ENCODE peak calls at places on chromosomes 5 and 9, in ten cellular contexts. O is cardiac muscle cell; A is GM12865; E is GM23338; C is NB4; S is A549; V is CD8-positive, alpha-beta T cell; X is astrocyte of the spinal cord; L is lower lobe of right lung; D is breast epithelium. F is an unnamed sample.

GRCh38 chr9:15915711-15916110 is 362.9 kb downstream of the CCDC171 start:
- DNase-seq in C (no peak), A (no peak), E (no peak), D (no peak), O (no peak), X (peak), L (no peak), S (no peak), V (no peak), F (no peak)

GRCh38 chr9:12923472-12924009 is 148.7 kb downstream of the LURAP1L start:
- DNase-seq in S (no peak), X (peak), L (peak), C (no peak), O (peak), E (no peak), V (no peak), A (no peak), D (no peak), F (no peak)

GRCh38 chr9:134337469-134337868 is 11.2 kb downstream of the RXRA start:
- DNase-seq in C (no peak), O (no peak), D (no peak), V (no peak), S (no peak), L (no peak), X (no peak), A (no peak), E (no peak), F (no peak)

GRCh38 chr5:145362261-145362660 is 472.9 kb downstream of the PRELID2 start:
- DNase-seq in D (no peak), C (no peak), X (peak), O (peak), L (no peak), A (no peak), S (peak), E (no peak), V (no peak), F (no peak)

GRCh38 chr5:157603333-157604190 is 28.0 kb upstream of the ADAM19 start:
- DNase-seq in L (no peak), A (peak), C (peak), X (peak), D (no peak), V (peak), S (peak), O (peak), E (no peak), F (no peak)

GRCh38 chr9:84620338-84620737 is 49.2 kb upstream of the NTRK2 start:
- DNase-seq in E (no peak), L (no peak), V (no peak), A (no peak), X (no peak), O (peak), C (no peak), D (no peak), S (no peak), F (no peak)

GRCh38 chr5:139863855-139864558 is 68.4 kb downstream of the PSD2 start:
- DNase-seq in D (peak), O (peak), S (peak), L (peak), X (peak), C (peak), A (peak), E (peak), V (peak), F (no peak)

GRCh38 chr9:37747271-37747753 is 6.3 kb upstream of the TRMT10B start:
- DNase-seq in S (peak), V (peak), O (peak), A (peak), X (peak), C (peak), E (peak), D (no peak), L (no peak), F (no peak)

GRCh38 chr5:1552469-1553255 is 28.9 kb upstream of the LPCAT1 start:
- DNase-seq in O (peak), S (no peak), V (no peak), X (no peak), L (no peak), E (peak), C (no peak), A (no peak), D (no peak), F (peak)

GRCh38 chr5:35939639-35940038 is 1.2 kb upstream of the CAPSL start:
- DNase-seq in V (no peak), S (no peak), C (no peak), O (no peak), X (no peak), A (no peak), E (no peak), D (no peak), L (no peak), F (no peak)
- TF ChIP-seq CTCF in V (no peak), S (no peak), C (no peak), O (peak), X (no peak), A (no peak), E (no peak), D (no peak), L (no peak), F (peak)

GRCh38 chr5:67620386-67621039 is 423.9 kb upstream of the CD180 start:
- DNase-seq in E (peak), D (no peak), A (no peak), L (no peak), V (no peak), C (no peak), X (no peak), O (no peak), S (no peak), F (no peak)
- TF ChIP-seq CTCF in E (no peak), D (no peak), A (no peak), L (no peak), V (no peak), C (no peak), X (no peak), O (no peak), S (no peak), F (no peak)

GRCh38 chr9:92685022-92685421 is 15.1 kb upstream of the IPPK start:
- DNase-seq in L (no peak), D (no peak), V (no peak), O (no peak), X (no peak), E (no peak), C (no peak), A (peak), S (no peak), F (peak)
- TF ChIP-seq CTCF in L (no peak), D (no peak), V (no peak), O (no peak), X (no peak), E (no peak), C (no peak), A (no peak), S (no peak), F (no peak)

DNA sequence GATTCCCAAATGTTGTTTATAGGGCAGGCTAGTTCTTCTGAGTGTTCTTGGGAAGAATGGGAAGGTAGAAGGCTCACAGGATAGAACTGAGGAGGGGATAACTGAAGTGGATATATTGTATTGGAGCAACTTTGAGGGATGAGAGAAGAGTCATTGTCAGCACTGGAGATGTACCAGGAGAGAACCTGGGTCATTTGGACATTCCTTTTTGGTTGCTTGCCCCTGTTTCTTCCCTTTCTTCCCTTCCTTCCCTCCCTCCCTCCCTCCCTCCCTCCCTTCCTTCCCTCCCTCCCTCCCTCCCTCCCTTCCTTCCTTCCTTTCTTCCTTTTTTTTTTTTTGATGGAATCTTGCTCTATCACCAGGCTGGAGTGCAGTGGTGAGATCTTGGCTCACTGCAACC is 45.3 kb downstream of the RALGPS1 start:
- DNase-seq in O (no peak), A (no peak), V (no peak), D (no peak), E (no peak), X (no peak), S (no peak), L (no peak), C (no peak), F (no peak)
- TF ChIP-seq CTCF in O (no peak), A (no peak), V (no peak), D (no peak), E (no peak), X (no peak), S (no peak), L (no peak), C (no peak), F (no peak)

DNA sequence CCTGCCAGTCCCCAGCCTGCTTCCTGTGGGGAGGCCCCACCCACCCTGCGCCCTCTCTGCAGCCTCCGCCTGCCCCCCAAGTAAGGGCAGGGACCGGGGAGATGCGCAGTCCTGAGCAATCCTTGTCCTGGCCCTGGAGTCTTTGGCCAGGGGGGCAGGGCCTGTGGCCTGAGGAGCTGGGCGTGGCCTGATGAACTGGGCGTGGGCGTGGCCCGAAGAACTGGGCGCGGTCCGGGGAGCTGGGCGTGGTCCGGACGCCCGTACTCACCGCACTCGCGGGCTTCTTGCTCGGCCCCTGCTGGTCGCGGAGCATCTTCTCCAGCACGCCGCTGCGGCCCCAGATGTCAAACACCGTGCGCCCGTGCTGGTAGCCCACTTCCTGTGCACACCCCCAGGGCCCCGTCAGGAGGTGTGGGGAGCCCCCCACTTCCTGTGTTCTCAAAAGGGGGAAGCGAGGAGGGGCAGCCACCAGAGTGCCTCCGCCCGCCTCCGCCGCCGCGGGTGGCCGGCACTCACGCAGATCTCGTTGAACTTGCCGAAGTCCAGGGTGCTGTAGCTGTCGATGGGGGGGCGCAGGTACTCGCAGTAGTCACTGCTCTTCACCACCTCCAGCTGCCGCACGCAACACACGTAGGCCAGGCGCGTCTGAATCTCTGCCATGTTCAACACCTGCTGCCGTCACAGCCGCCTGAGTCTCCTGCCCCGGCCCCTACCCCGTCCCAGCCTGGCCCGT is 2.7 kb upstream of the NSMF start:
- DNase-seq in X (no peak), D (no peak), A (peak), S (peak), L (peak), O (peak), C (peak), E (peak), V (peak), F (no peak)
- TF ChIP-seq CTCF in X (no peak), D (no peak), A (peak), S (no peak), L (no peak), O (peak), C (no peak), E (no peak), V (no peak), F (peak)

DNA sequence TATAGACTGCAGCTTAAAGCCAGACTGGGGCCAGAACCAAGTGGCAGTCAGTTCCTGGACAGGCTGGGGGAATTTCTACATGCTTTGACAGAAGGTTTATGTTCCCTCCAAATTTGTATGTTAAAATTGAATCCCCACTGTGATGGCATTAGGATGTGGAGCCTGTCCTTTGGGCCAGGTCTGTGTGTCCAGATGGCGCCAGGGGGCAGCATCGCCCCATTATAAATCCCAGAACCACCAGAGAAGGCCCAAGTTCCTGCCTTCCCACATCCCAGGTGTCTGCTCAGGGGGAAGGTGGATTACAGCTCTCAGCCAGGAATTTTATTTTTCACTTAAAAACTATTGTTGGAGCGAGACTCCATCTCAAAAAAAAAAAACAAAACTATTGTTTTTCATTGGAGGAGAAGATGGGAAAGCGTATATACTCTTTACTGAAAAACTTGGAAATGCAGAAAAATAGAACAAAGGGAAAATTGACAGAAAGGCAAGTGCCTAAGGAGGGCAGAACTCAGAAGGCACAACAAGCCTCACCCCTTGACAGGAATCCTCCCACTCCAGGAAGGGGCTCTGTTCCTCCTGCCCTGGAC is 5.0 kb downstream of the IL3 start:
- DNase-seq in A (peak), C (peak), O (peak), D (no peak), V (no peak), S (peak), X (peak), L (peak), E (peak), F (no peak)
- TF ChIP-seq CTCF in A (peak), C (peak), O (peak), D (peak), V (no peak), S (peak), X (peak), L (peak), E (peak), F (peak)

GRCh38 chr5:57172466-57172961 is 1.3 kb upstream of the GPBP1 start:
- DNase-seq in X (peak), S (peak), C (peak), D (no peak), O (peak), A (peak), L (no peak), V (no peak), E (no peak), F (no peak)

GRCh38 chr5:57174128-57174849 is 430 bp downstream of the GPBP1 start:
- DNase-seq in E (peak), S (peak), L (peak), V (peak), A (peak), C (peak), D (peak), O (peak), X (no peak), F (no peak)

GRCh38 chr5:57171818-57172465 is 1.9 kb upstream of the GPBP1 start:
- DNase-seq in S (peak), V (no peak), E (no peak), O (no peak), D (no peak), L (no peak), A (peak), X (no peak), C (no peak), F (no peak)

GRCh38 chr5:57173318-57174127 is at the start of gene GPBP1:
- DNase-seq in C (peak), D (peak), V (peak), O (peak), S (peak), E (peak), X (peak), A (peak), L (peak), F (peak)

DNA sequence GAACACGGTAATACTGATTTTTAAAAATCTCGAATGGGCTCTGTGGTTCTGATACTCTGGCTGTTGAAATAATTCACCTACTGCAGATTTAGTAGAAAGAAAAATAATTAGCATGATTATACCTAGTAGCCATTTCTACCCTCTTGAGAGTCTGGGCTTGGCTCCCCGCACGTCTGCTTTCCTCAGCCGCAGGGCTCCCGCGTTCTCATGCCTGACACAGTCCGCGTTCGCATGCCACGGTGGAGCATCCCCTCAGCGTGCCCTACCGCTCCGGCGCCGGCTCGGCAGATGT is 887 bp upstream of the GPBP1 start:
- DNase-seq in L (no peak), A (no peak), E (no peak), X (no peak), D (peak), C (no peak), S (no peak), V (no peak), O (no peak), F (no peak)
- TF ChIP-seq CTCF in L (no peak), A (no peak), E (no peak), X (no peak), D (no peak), C (no peak), S (no peak), V (no peak), O (no peak), F (no peak)

DNA sequence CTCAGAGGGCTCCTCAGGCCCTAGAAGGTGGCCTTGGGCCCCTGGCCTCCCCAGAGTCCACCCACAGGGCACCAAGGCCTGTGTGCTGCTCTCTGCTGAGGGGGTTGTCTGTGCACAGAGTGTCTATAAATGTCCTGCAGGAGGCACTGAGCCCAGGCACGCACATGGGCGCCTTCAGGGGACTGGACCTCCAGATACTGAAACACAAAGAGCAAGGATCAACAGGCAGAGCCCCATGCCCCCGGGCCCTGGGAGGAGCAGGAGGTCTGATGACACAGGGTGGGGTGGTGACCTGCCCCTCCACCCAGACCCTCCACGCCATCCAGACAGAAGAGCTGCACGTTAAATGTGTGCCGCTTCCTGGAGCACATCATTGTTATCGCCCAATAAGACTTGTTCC is 64.6 kb upstream of the SIMC1 start:
- DNase-seq in C (no peak), L (no peak), X (no peak), D (no peak), V (no peak), S (no peak), E (no peak), A (no peak), O (no peak), F (peak)
- TF ChIP-seq CTCF in C (no peak), L (no peak), X (no peak), D (no peak), V (no peak), S (no peak), E (no peak), A (no peak), O (no peak), F (no peak)

GRCh38 chr5:4561403-4561802 is 578.7 kb upstream of the ADAMTS16 start:
- DNase-seq in V (no peak), X (no peak), S (no peak), D (no peak), E (no peak), A (no peak), C (no peak), L (no peak), O (no peak), F (no peak)

DNA sequence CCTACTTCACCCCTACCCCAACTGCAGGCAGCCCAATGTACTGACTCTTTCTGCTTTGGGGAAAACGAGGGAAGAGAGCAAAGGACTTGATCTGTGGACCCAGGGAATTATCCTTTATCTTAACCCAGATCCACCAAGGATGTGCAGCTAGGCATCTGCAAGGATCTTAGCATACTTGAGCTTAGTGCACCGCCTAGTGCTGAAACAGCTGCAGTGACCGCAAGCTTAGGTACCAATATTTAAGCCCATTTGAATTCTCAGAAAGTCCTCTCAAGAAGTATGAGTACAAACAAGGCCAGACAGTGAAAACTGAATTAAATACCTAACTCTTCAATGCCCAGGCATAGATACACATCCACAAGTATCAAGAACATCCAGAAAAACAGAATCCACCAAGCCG is 576.7 kb upstream of the ADAMTS16 start:
- DNase-seq in C (peak), A (no peak), O (no peak), D (no peak), S (peak), L (no peak), V (no peak), X (peak), E (peak), F (no peak)
- TF ChIP-seq CTCF in C (peak), A (no peak), O (no peak), D (no peak), S (no peak), L (no peak), V (no peak), X (peak), E (peak), F (peak)